ENCODE peak calls at places on chromosomes 6 and 20, in six cellular contexts. A is PC-3, F is psoas muscle, Q is RWPE1, X is dorsolateral prefrontal cortex, T is GM13976. L is an unnamed sample.
A peak's percentile ranks its signal among the peaks of the same experiment; 100 is the strongest.

GRCh38 chr6:63530984-63531383 is 41.3 kb upstream of the LOC128125822 start:
- DNase-seq in Q (no peak), X (no peak), A (no peak), T (no peak), F (no peak), L (no peak)

GRCh38 chr6:32462609-32463008 is 22.9 kb downstream of the HLA-DRA start:
- DNase-seq in T (peak; percentile 58), Q (no peak), X (no peak), F (no peak), A (peak; percentile 11), L (no peak)

GRCh38 chr6:18586133-18586532 is 199.0 kb downstream of the RNF144B start:
- DNase-seq in A (no peak), T (no peak), X (no peak), Q (no peak), F (no peak), L (no peak)

GRCh38 chr6:139545474-139546116 is 171.1 kb upstream of the CITED2 start:
- DNase-seq in A (no peak), F (no peak), X (no peak), T (no peak), Q (no peak), L (no peak)

GRCh38 chr6:43668151-43669028 is 19.2 kb downstream of the MRPS18A start:
- DNase-seq in T (peak; percentile 79), F (peak; percentile 74), Q (no peak), A (peak; percentile 92), X (peak; percentile 86), L (no peak)

GRCh38 chr6:14763139-14763538 is 482.7 kb upstream of the JARID2 start:
- DNase-seq in F (no peak), Q (peak; percentile 76), A (peak; percentile 46), T (no peak), X (no peak), L (no peak)

GRCh38 chr20:62044671-62045070 is 21.0 kb downstream of the TAF4 start:
- DNase-seq in A (no peak), X (peak; percentile 30), F (no peak), T (no peak), Q (no peak), L (no peak)

GRCh38 chr20:60254901-60255411 is 296.7 kb downstream of the CDH26 start:
- DNase-seq in Q (peak; percentile 90), A (peak; percentile 47), F (no peak), T (no peak), X (no peak), L (no peak)

GRCh38 chr6:156791261-156791850 is 14.2 kb downstream of the ARID1B start:
- DNase-seq in F (no peak), Q (peak; percentile 55), A (no peak), X (no peak), T (no peak), L (no peak)

GRCh38 chr6:80523531-80523970 is 417.1 kb downstream of the BCKDHB start:
- DNase-seq in T (no peak), Q (no peak), X (no peak), F (peak; percentile 16), A (no peak), L (no peak)

GRCh38 chr6:122400121-122400450 is 634 bp downstream of the HSF2 start:
- DNase-seq in X (no peak), T (no peak), Q (peak; percentile 17), A (no peak), F (no peak), L (no peak)

GRCh38 chr20:37327748-37328147 is 18.2 kb upstream of the SRC start:
- DNase-seq in A (no peak), Q (no peak), T (no peak), F (peak; percentile 79), X (no peak), L (peak; percentile 77)

GRCh38 chr6:89895273-89895874 is 1.1 kb downstream of the GJA10 start:
- DNase-seq in T (no peak), F (no peak), X (no peak), Q (peak; percentile 53), A (peak; percentile 55), L (no peak)

GRCh38 chr6:169620171-169621125 is 81.4 kb downstream of the WDR27 start:
- DNase-seq in F (no peak), X (no peak), T (no peak), A (peak; percentile 56), Q (no peak), L (no peak)

GRCh38 chr20:51339721-51340450 is 202.6 kb downstream of the NFATC2 start:
- DNase-seq in X (no peak), F (no peak), A (no peak), T (no peak), Q (no peak), L (no peak)

GRCh38 chr6:18263561-18264337 is 581 bp downstream of the DEK start:
- DNase-seq in F (peak; percentile 79), T (no peak), X (peak; percentile 61), Q (peak; percentile 48), A (peak; percentile 61), L (no peak)

GRCh38 chr6:147459772-147460171 is 48.7 kb upstream of the SAMD5 start:
- DNase-seq in A (no peak), F (no peak), T (no peak), X (no peak), Q (no peak), L (no peak)

GRCh38 chr6:144217264-144217663 is 66.9 kb downstream of the STX11 start:
- DNase-seq in Q (no peak), F (no peak), T (no peak), X (no peak), A (peak; percentile 15), L (no peak)

GRCh38 chr6:48584846-48585245 is 473.8 kb upstream of the PTCHD4 start:
- DNase-seq in Q (no peak), A (no peak), T (no peak), F (no peak), X (no peak), L (no peak)

GRCh38 chr6:170274713-170275560 is 15.9 kb downstream of the DLL1 start:
- DNase-seq in T (no peak), Q (no peak), F (no peak), A (no peak), X (no peak), L (no peak)

DNA sequence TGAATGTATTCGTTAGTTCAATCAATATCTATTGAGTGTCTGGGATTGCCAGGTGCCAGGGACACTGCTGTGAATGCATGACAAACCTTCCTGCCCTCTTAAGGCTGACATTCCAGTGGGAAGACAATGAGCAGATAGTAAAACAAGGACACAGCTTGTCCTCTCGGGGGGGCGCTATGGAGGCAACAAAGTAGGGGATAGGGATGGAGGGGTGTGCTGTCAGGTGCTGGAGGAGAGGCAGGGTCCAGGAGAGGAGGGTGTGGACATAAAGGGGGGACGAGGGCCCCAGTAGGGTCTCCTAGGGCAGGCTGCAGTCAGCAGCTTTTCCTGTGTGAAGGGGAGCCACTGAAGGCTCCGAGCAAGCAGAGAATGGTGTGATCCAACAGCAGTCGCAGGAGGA is 198.2 kb upstream of the PDE10A start:
- DNase-seq in X (no peak), A (no peak), F (no peak), Q (no peak), T (no peak), L (no peak)
- TF ChIP-seq CTCF in X (no peak), A (no peak), F (no peak), Q (no peak), T (no peak), L (no peak)

DNA sequence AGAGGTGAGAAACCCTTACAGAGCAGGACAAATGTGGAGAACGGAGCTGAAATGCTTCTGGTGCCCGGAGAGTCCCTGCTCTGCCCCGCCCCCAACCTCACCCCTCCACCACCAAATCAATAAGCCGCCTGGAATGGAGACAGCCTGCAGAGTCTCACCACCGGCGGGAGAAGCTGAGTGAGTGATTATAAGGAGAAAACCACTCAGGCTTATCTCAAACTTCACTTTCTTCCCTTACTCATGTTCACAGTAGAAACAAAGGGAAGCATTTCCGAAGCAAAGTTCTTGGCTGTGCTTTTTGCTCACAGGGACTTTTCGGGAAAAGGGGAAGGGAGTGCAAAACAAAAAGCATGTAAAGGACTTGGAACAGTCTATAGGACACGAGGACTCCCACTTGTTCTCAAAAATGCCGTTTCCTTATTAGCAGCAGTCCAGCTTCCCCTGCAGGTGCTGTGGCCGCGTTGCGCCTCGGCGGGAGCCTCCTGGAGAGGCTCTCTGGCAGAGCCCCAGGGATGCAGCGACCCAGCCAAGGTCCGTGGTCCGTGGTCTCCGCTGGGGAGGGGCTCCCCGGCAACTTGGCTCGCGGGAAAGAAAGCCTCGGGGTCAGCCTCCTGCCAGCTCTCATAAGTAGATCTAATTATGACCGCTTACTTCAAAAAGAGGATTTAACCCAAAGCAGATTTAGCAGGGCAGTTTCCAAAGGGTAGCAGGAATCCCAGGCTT is 64.8 kb upstream of the TMEM30A start:
- DNase-seq in Q (no peak), A (no peak), F (peak; percentile 21), X (no peak), T (peak; percentile 45), L (no peak)
- TF ChIP-seq CTCF in Q (no peak), A (no peak), F (no peak), X (no peak), T (no peak), L (peak; percentile 51)

DNA sequence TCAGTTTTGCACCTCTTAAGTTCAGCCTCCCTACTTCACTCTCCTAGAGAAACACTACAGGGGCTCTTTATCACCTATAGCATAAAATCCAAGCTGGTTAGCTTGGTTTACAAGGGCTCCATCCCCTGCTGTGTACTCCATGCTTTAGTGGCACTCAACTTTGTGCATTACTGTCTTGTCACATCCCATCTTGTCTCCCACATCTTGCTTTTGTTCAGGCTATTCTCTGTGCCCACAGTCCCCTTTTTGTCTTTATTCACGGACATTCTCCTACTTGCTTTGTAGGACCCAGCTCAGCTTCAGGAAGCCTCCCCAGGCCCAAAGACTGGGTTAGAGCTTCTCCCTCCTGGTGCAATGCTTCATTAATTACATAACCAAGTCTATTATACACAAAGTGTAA is 107.9 kb upstream of the SPACA1 start:
- DNase-seq in Q (no peak), A (no peak), T (no peak), F (no peak), X (no peak), L (no peak)
- TF ChIP-seq CTCF in Q (no peak), A (no peak), T (no peak), F (no peak), X (no peak), L (no peak)

DNA sequence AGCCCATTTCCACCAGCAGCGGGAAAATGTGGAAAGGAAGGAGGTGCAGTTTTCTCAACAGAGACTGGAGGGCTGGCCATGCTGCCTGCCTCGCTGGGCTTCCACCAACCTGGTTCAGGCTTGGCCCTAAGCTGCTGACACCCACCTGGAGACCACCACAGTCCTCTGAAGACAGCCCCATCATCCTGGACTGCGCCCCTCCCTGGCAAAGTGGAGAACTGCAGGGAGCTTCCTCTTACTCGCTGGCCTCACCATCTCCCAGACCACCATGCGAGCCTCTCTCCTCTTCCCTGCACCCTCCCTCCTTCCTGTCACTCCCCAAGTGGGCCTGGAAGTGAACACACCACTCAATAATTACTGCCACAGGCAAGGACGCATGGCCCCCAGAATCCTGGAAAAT is 71.5 kb downstream of the PSMG4 start:
- DNase-seq in A (no peak), Q (no peak), X (no peak), T (no peak), F (no peak), L (no peak)
- TF ChIP-seq CTCF in A (peak; percentile 35), Q (no peak), X (no peak), T (no peak), F (no peak), L (peak; percentile 33)

GRCh38 chr20:57947421-57948176 is 237.8 kb upstream of the PMEPA1 start:
- DNase-seq in A (no peak), Q (no peak), F (no peak), T (no peak), X (no peak), L (peak; percentile 54)
- TF ChIP-seq CTCF in A (no peak), Q (no peak), F (no peak), T (no peak), X (no peak), L (peak; percentile 65)